ENCODE peak calls at places on chromosomes 1 and 21, in four cellular contexts. F is A549, L is K562, Q is HepG2. B is an unnamed sample.

GRCh38 chr21:36193200-36193599 is 36.6 kb downstream of the DOP1B start:
- DNase-seq in Q (no peak), F (no peak), L (no peak), B (peak; percentile 17)

GRCh38 chr1:192277635-192278034 is 39.2 kb upstream of the RGS21 start:
- DNase-seq in L (peak; percentile 75), Q (no peak), F (no peak), B (no peak)

GRCh38 chr1:169550294-169550693 is 36.0 kb downstream of the F5 start:
- DNase-seq in L (peak; percentile 45), Q (peak; percentile 58), F (peak; percentile 34), B (peak; percentile 38)

GRCh38 chr1:219296430-219296850 is 122.8 kb downstream of the LYPLAL1 start:
- DNase-seq in F (no peak), Q (no peak), L (no peak), B (peak; percentile 68)

GRCh38 chr1:66644331-66644730 is 107.9 kb upstream of the DYNLT5 start:
- DNase-seq in Q (no peak), F (no peak), L (no peak), B (no peak)

GRCh38 chr1:117036018-117036421 is 24.1 kb upstream of the TTF2 start:
- DNase-seq in Q (no peak), L (peak; percentile 44), F (no peak), B (no peak)

GRCh38 chr1:59880735-59881134 is 45.8 kb downstream of the CYP2J2 start:
- DNase-seq in F (no peak), Q (no peak), L (no peak), B (no peak)

GRCh38 chr1:229380514-229381160 is 37.8 kb upstream of the CCSAP start:
- DNase-seq in F (no peak), Q (no peak), L (no peak), B (no peak)

GRCh38 chr1:57329932-57330331 is 93.9 kb downstream of the DAB1 start:
- DNase-seq in F (no peak), L (no peak), Q (no peak), B (no peak)

GRCh38 chr1:63863137-63863536 is 89.3 kb downstream of the ROR1 start:
- DNase-seq in F (no peak), L (no peak), Q (no peak), B (no peak)

GRCh38 chr1:54950361-54951163 is 29.9 kb upstream of the TMEM61 start:
- DNase-seq in F (peak; percentile 69), Q (peak; percentile 84), L (peak; percentile 74), B (peak; percentile 84)

GRCh38 chr21:17387030-17387617 is 125.7 kb upstream of the CXADR start:
- DNase-seq in L (peak; percentile 71), Q (peak; percentile 75), F (peak; percentile 25), B (peak; percentile 59)

GRCh38 chr1:18684306-18684705 is 53.7 kb downstream of the PAX7 start:
- DNase-seq in Q (no peak), F (no peak), L (no peak), B (no peak)

GRCh38 chr1:81708239-81708638 is 92.5 kb upstream of the ADGRL2 start:
- DNase-seq in Q (no peak), F (no peak), L (no peak), B (no peak)

GRCh38 chr1:230090194-230090711 is 23.2 kb downstream of the GALNT2 start:
- DNase-seq in Q (peak; percentile 53), L (no peak), F (peak; percentile 53), B (peak; percentile 87)

GRCh38 chr1:234988536-234988935 is 140.1 kb downstream of the TOMM20 start:
- DNase-seq in Q (no peak), F (no peak), L (no peak), B (no peak)

GRCh38 chr1:215273838-215274516 is 191.4 kb downstream of the KCNK2 start:
- DNase-seq in F (no peak), Q (no peak), L (no peak), B (peak; percentile 91)

GRCh38 chr1:111271464-111271801 is 19.2 kb upstream of the CHIA start:
- DNase-seq in L (no peak), F (no peak), Q (no peak), B (no peak)

GRCh38 chr1:179823693-179824092 is 53.9 kb downstream of the TOR1AIP2 start:
- DNase-seq in F (no peak), Q (no peak), L (no peak), B (no peak)

GRCh38 chr1:17119744-17120482 is 662 bp upstream of the PADI2 start:
- DNase-seq in Q (no peak), F (no peak), L (peak; percentile 33), B (no peak)

GRCh38 chr1:204971700-204972336 is 71.2 kb upstream of the CNTN2 start:
- DNase-seq in F (peak; percentile 61), Q (no peak), L (peak; percentile 60), B (peak; percentile 63)

GRCh38 chr1:15825800-15826199 is 18.4 kb upstream of the UQCRHL start:
- DNase-seq in Q (no peak), L (no peak), F (no peak), B (peak; percentile 55)

GRCh38 chr1:184755226-184756065 is 788 bp upstream of the EDEM3 start:
- DNase-seq in F (peak; percentile 7), L (peak; percentile 55), Q (no peak), B (no peak)

GRCh38 chr1:11531314-11531870 is 52.4 kb downstream of the DISP3 start:
- DNase-seq in Q (no peak), L (no peak), F (no peak), B (no peak)

GRCh38 chr1:55286851-55287602 is 71.9 kb upstream of the USP24 start:
- DNase-seq in L (no peak), F (no peak), Q (no peak), B (peak; percentile 35)

GRCh38 chr1:161119017-161119378 is 1.1 kb downstream of the NIT1 start:
- DNase-seq in F (no peak), L (peak; percentile 64), Q (no peak), B (no peak)

GRCh38 chr21:39348355-39349210 is at the start of gene HMGN1:
- DNase-seq in F (peak; percentile 17), Q (peak; percentile 73), L (peak; percentile 97), B (peak; percentile 86)

GRCh38 chr1:21342961-21343838 is 52.9 kb upstream of the ECE1 start:
- DNase-seq in F (no peak), L (no peak), Q (no peak), B (no peak)

GRCh38 chr1:33347650-33347992 is 26.7 kb upstream of the A3GALT2 start:
- DNase-seq in L (peak; percentile 23), F (peak; percentile 11), Q (peak; percentile 61), B (peak; percentile 27)

DNA sequence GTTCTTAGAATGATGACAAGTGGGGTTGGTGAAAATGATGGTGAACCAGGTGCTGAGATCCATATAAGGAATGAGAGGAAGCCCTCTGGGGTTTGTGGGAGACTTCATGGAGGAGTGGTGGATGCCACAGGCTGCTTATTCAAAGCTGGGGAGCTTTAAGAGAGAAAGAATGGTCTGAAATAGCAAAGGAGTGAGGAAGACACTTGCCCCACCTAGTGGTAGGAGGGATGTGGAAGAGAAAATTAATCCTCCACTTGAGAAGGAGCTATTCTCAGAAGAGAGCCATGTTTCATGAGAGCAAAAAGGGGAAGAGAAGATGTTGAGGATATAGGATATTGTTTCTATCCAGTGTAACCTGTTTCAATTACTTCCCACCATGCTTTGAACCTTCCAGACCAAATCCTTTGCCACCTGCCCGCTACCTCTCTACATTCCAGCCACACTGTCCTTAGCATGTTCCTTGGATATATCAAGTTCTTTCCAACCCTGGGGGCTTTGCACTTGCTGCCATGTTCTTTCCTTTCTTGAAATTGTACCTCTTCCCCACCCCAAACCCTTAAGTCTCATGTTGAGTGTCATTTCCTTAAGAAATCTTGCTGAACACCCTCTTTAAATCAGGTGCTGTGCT is 19.6 kb upstream of the ZNF648 start:
- DNase-seq in L (peak; percentile 58), Q (peak; percentile 13), F (peak; percentile 48), B (peak; percentile 27)
- TF ChIP-seq MAZ in L (no peak), Q (no peak), F (no peak), B (no peak)

DNA sequence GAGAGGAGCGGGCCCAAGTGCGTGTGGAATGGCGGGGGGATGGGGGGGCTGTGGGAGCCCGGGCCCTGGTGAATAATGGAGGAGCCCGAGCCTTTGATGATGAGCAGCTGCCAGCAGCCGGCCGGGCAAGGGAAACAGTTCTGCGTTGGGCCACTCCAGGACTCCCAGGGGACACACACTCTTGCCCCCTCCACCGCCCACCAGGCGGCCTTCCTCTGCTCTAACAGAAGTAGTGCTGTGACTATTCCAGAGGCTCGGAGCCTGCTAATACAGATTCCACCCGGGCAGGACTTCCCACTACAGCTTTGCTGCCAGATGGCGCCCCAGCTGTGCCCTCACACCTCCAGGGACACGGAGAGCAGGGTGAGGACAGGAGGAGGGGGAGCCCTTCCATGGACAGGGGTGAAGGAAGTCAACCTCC is 48.2 kb upstream of the LRP8 start:
- DNase-seq in F (no peak), L (no peak), Q (no peak), B (no peak)
- TF ChIP-seq MAZ in F (no peak), L (no peak), Q (no peak), B (no peak)

DNA sequence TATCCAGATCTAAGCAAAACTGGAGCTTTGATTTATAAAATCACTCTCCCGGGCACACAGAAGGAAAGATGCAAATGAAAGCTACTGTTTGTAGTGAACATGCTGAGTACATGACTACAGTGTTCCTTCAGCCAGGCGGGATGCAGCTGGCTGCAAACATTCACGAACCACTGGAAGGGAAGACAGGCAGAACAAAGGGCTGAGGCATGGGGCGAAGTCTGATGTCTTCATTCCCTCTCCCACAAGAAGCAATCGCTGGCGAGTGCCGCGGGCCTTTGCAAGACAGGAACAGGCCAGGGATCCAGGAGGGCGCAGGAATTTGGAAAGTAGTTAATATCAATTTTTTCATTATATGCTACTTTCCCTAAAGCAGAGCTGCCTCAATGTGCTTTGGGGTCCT is 257.8 kb upstream of the AJAP1 start:
- DNase-seq in Q (no peak), F (no peak), L (no peak), B (no peak)
- TF ChIP-seq MAZ in Q (no peak), F (no peak), L (no peak), B (no peak)

DNA sequence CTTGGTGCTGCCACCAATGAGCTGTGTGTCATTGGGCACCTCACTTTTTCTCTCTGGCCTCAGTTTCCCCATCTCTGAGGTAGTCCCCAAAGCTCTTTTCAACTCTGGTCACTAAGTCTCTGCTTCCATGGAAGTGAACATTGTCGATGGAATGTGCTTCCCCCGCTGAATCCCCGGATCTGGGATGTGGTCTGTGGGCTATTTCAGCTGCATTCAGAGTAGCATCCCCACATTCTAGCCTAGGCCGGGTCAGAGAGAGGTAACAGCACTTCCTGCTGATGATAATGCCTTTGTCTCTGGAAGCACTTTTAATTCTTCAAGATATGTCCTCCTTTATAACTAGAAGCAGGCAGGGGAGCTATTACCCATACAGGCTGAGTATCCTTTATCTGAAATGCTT is 29.8 kb downstream of the RASSF5 start:
- DNase-seq in L (no peak), F (no peak), Q (no peak), B (peak; percentile 18)
- TF ChIP-seq MAZ in L (no peak), F (no peak), Q (no peak), B (no peak)